ENCODE peak calls at places on chromosomes 7 and 10, in four cellular contexts. C is activated T-cell treated with anti-CD3 and anti-CD28 coated beads for 48 hours, P is chondrocyte, H is MM.1S. R is an unnamed sample.

GRCh38 chr7:79454325-79454960 is 976 bp upstream of the MAGI2 start:
- DNase-seq in P (peak), C (no peak), H (no peak), R (no peak)

GRCh38 chr10:352476-353235 is 217.4 kb downstream of the ZMYND11 start:
- DNase-seq in H (no peak), P (no peak), C (no peak), R (no peak)

GRCh38 chr10:120507651-120508050 is 50.6 kb downstream of the PLPP4 start:
- DNase-seq in C (no peak), H (no peak), P (no peak), R (no peak)

GRCh38 chr7:128347573-128348147 is 4.0 kb upstream of the RBM28 start:
- DNase-seq in P (no peak), H (peak), C (peak), R (peak)

GRCh38 chr7:73451780-73452398 is 18.3 kb downstream of the FZD9 start:
- DNase-seq in C (no peak), P (no peak), H (peak), R (no peak)

GRCh38 chr7:8147760-8148463 is 114.1 kb downstream of the ICA1 start:
- DNase-seq in C (no peak), P (no peak), H (no peak), R (no peak)

GRCh38 chr7:7851381-7851780 is 117.2 kb upstream of the GLCCI1 start:
- DNase-seq in C (no peak), H (no peak), P (no peak), R (no peak)

GRCh38 chr7:4246536-4246935 is 435.6 kb upstream of the FOXK1 start:
- DNase-seq in C (no peak), P (peak), H (no peak), R (no peak)

GRCh38 chr7:110921478-110922210 is 169.3 kb upstream of the LRRN3 start:
- DNase-seq in P (no peak), C (no peak), H (no peak), R (no peak)

GRCh38 chr7:28835800-28836199 is 122.3 kb downstream of the TRIL start:
- DNase-seq in C (no peak), P (no peak), H (peak), R (no peak)

GRCh38 chr10:63720072-63720537 is 198.9 kb downstream of the REEP3 start:
- DNase-seq in C (peak), P (no peak), H (peak), R (peak)

GRCh38 chr10:35632027-35632426 is 10.1 kb downstream of the FZD8 start:
- DNase-seq in H (no peak), P (no peak), C (no peak), R (no peak)